ENCODE peak calls at places on chromosomes 1 and 21, in eight cellular contexts. G is left colon; P is fibroblast of lung; W is COR-L47; M is substantia nigra; R is GDM1; F is stimulated activated CD4-positive, alpha-beta T cell treated with anti-CD3 and anti-CD28 coated beads, Interleukin-2, amount 100 ng/mL, for 4 hours; L is AML-193. E is an unnamed sample.

GRCh38 chr21:15140321-15141019 is 75.7 kb upstream of the NRIP1 start:
- DNase-seq in G (peak; percentile 93), L (no peak), P (no peak), M (no peak), W (no peak), F (no peak), R (no peak), E (no peak)

GRCh38 chr21:35414511-35415139 is 365.5 kb upstream of the RUNX1 start:
- DNase-seq in P (no peak), W (no peak), L (no peak), G (no peak), F (no peak), M (no peak), R (no peak), E (no peak)

GRCh38 chr1:41232305-41232704 is 9.8 kb downstream of the SCMH1 start:
- DNase-seq in L (no peak), R (no peak), F (no peak), P (no peak), M (no peak), G (no peak), W (no peak), E (no peak)

GRCh38 chr1:221487781-221488520 is 253.9 kb downstream of the DUSP10 start:
- DNase-seq in W (no peak), F (no peak), R (no peak), G (no peak), P (peak; percentile 89), L (no peak), M (no peak), E (no peak)

GRCh38 chr1:147292635-147293251 is 50.3 kb downstream of the CHD1L start:
- DNase-seq in L (no peak), R (peak; percentile 54), G (no peak), P (peak; percentile 98), W (no peak), F (no peak), M (no peak), E (no peak)

GRCh38 chr1:10856253-10856683 is 59.8 kb upstream of the CASZ1 start:
- DNase-seq in P (no peak), F (no peak), M (no peak), R (no peak), L (no peak), G (no peak), W (no peak), E (no peak)

GRCh38 chr1:201059871-201060555 is 36.5 kb upstream of the KIF21B start:
- DNase-seq in G (no peak), F (no peak), P (peak; percentile 6), R (no peak), M (no peak), W (no peak), L (no peak), E (no peak)

GRCh38 chr1:219792337-219793021 is 135.9 kb downstream of the SLC30A10 start:
- DNase-seq in G (no peak), R (no peak), F (no peak), W (no peak), M (no peak), P (peak; percentile 88), L (no peak), E (no peak)

GRCh38 chr1:157574836-157575235 is 22.5 kb upstream of the FCRL5 start:
- DNase-seq in M (no peak), F (no peak), L (no peak), R (no peak), P (no peak), G (no peak), W (no peak), E (no peak)

GRCh38 chr1:116751149-116751548 is 3.1 kb upstream of the CD2 start:
- DNase-seq in G (no peak), W (no peak), F (no peak), L (no peak), M (no peak), P (no peak), R (no peak), E (peak; percentile 48)

GRCh38 chr1:205248793-205249601 is 21.3 kb downstream of the TMCC2 start:
- DNase-seq in L (no peak), W (peak; percentile 92), F (no peak), P (peak; percentile 75), G (peak; percentile 64), M (peak; percentile 87), R (no peak), E (no peak)

GRCh38 chr1:40362199-40362598 is 11.3 kb upstream of the SMAP2 start:
- DNase-seq in R (no peak), W (no peak), L (no peak), M (no peak), G (no peak), F (no peak), P (no peak), E (no peak)

GRCh38 chr1:108661030-108661609 is at the start of gene HENMT1:
- DNase-seq in M (peak; percentile 31), W (no peak), R (no peak), F (peak; percentile 62), L (peak; percentile 67), P (peak; percentile 79), G (peak; percentile 55), E (peak; percentile 43)

GRCh38 chr1:18954270-18955071 is 2.0 kb downstream of the IFFO2 start:
- DNase-seq in P (peak; percentile 62), W (no peak), G (no peak), L (no peak), F (no peak), R (no peak), M (no peak), E (no peak)

GRCh38 chr1:10217748-10218441 is 7.5 kb downstream of the KIF1B start:
- DNase-seq in R (no peak), F (no peak), L (no peak), W (no peak), M (no peak), P (peak; percentile 54), G (no peak), E (no peak)

GRCh38 chr1:203153051-203153988 is 22.3 kb downstream of the MYBPH start:
- DNase-seq in L (no peak), P (peak; percentile 36), W (no peak), G (no peak), F (no peak), M (no peak), R (no peak), E (no peak)

GRCh38 chr1:21302747-21303715 is 12.8 kb upstream of the ECE1 start:
- DNase-seq in P (peak; percentile 87), M (no peak), R (no peak), W (peak; percentile 14), F (no peak), L (no peak), G (peak; percentile 85), E (no peak)

GRCh38 chr1:94792473-94792875 is 27.7 kb upstream of the SLC44A3 start:
- DNase-seq in R (no peak), F (no peak), L (peak; percentile 48), P (peak; percentile 84), M (no peak), W (no peak), G (peak; percentile 42), E (peak; percentile 33)

GRCh38 chr1:180505732-180506335 is 3.5 kb upstream of the ACBD6 start:
- DNase-seq in L (no peak), P (no peak), R (no peak), M (no peak), G (no peak), W (no peak), F (no peak), E (no peak)

GRCh38 chr1:229058111-229058551 is 212.8 kb upstream of the RAB4A start:
- DNase-seq in G (no peak), W (peak; percentile 26), L (no peak), R (no peak), P (no peak), M (no peak), F (peak; percentile 21), E (no peak)

GRCh38 chr1:42979888-42980800 is 21.5 kb upstream of the SLC2A1 start:
- DNase-seq in W (no peak), L (peak; percentile 17), F (no peak), R (peak; percentile 26), G (peak; percentile 59), P (no peak), M (no peak), E (no peak)

GRCh38 chr1:19010995-19011696 is 54.7 kb upstream of the IFFO2 start:
- DNase-seq in M (no peak), L (peak; percentile 86), G (peak; percentile 78), F (peak; percentile 69), R (peak; percentile 50), P (peak; percentile 99), W (no peak), E (peak; percentile 82)

GRCh38 chr1:3294450-3294849 is 160.0 kb upstream of the ARHGEF16 start:
- DNase-seq in G (no peak), F (no peak), W (no peak), M (no peak), P (no peak), L (no peak), R (no peak), E (no peak)

GRCh38 chr1:156754219-156754618 is 2.7 kb upstream of the HDGF start:
- DNase-seq in W (no peak), R (no peak), G (no peak), L (no peak), F (no peak), P (no peak), M (no peak), E (no peak)

GRCh38 chr1:116254776-116255175 is 118.3 kb upstream of the ATP1A1 start:
- DNase-seq in G (peak; percentile 78), L (no peak), M (no peak), R (no peak), P (peak; percentile 1), W (no peak), F (no peak), E (no peak)

GRCh38 chr1:56550132-56550531 is 29.2 kb downstream of the PLPP3 start:
- DNase-seq in R (no peak), M (no peak), G (no peak), F (no peak), W (peak; percentile 33), P (no peak), L (no peak), E (no peak)

GRCh38 chr1:219463629-219464028 is 149.3 kb downstream of the ZC3H11B start:
- DNase-seq in W (no peak), G (no peak), M (no peak), L (no peak), R (no peak), P (no peak), F (no peak), E (no peak)

GRCh38 chr1:3015269-3015635 is 6.0 kb upstream of the ACTRT2 start:
- DNase-seq in W (no peak), F (no peak), G (no peak), M (no peak), L (no peak), R (no peak), P (no peak), E (no peak)

GRCh38 chr1:220950576-220950975 is 71.3 kb downstream of the HLX start:
- DNase-seq in M (no peak), P (no peak), R (no peak), F (no peak), W (no peak), G (no peak), L (no peak), E (no peak)

GRCh38 chr1:41327383-41327999 is 33.7 kb upstream of the FOXO6 start:
- DNase-seq in M (no peak), F (no peak), R (no peak), G (no peak), W (no peak), P (no peak), L (no peak), E (no peak)

GRCh38 chr1:68383092-68383491 is 66.7 kb downstream of the RPE65 start:
- DNase-seq in M (no peak), W (no peak), L (no peak), F (no peak), G (no peak), R (no peak), P (no peak), E (no peak)

GRCh38 chr1:6143392-6143791 is 36.7 kb downstream of the CHD5 start:
- DNase-seq in G (no peak), L (no peak), W (no peak), R (no peak), P (peak; percentile 7), M (no peak), F (no peak), E (no peak)

E was measured in HL-60.